ENCODE peak calls at places on chromosomes 5 and 9, in five cellular contexts. K, M, L, U and C are unnamed samples.

GRCh38 chr9:6646028-6646636 is 603 bp upstream of the GLDC start:
- DNase-seq in K (no peak), L (no peak), U (no peak), M (peak), C (no peak)

GRCh38 chr5:180116441-180117377 is 45.1 kb upstream of the RNF130 start:
- DNase-seq in L (no peak), M (peak), U (no peak), K (no peak), C (no peak)

GRCh38 chr9:93183663-93184438 is at the start of gene WNK2:
- DNase-seq in M (peak), U (no peak), K (no peak), L (peak), C (peak)

GRCh38 chr5:173326501-173326960 is 1.7 kb downstream of the STC2 start:
- DNase-seq in L (no peak), M (peak), U (no peak), K (peak), C (no peak)

GRCh38 chr9:338602-339001 is 123.9 kb downstream of the DOCK8 start:
- DNase-seq in M (no peak), K (no peak), L (no peak), U (no peak), C (no peak)

GRCh38 chr9:100426532-100427365 is at the start of gene MSANTD3:
- DNase-seq in L (peak), M (peak), K (peak), U (peak), C (peak)

GRCh38 chr5:23994581-23995370 is 487.4 kb downstream of the PRDM9 start:
- DNase-seq in M (no peak), L (no peak), K (no peak), U (no peak), C (no peak)

GRCh38 chr5:151742870-151743294 is 15.5 kb downstream of the ATOX1 start:
- DNase-seq in U (no peak), M (peak), L (peak), K (peak), C (no peak)

GRCh38 chr5:36168737-36169136 is 16.8 kb downstream of the SKP2 start:
- DNase-seq in M (no peak), L (no peak), U (no peak), K (no peak), C (no peak)

GRCh38 chr5:6900828-6901227 is 187.6 kb downstream of the TENT4A start:
- DNase-seq in M (no peak), K (no peak), L (no peak), U (no peak), C (no peak)

GRCh38 chr5:60507687-60508086 is 192.3 kb downstream of the DEPDC1B start:
- DNase-seq in K (peak), U (no peak), M (no peak), L (no peak), C (no peak)

GRCh38 chr5:44914221-44914620 is 105.5 kb downstream of the MRPS30 start:
- DNase-seq in K (no peak), L (no peak), U (no peak), M (no peak), C (no peak)

DNA sequence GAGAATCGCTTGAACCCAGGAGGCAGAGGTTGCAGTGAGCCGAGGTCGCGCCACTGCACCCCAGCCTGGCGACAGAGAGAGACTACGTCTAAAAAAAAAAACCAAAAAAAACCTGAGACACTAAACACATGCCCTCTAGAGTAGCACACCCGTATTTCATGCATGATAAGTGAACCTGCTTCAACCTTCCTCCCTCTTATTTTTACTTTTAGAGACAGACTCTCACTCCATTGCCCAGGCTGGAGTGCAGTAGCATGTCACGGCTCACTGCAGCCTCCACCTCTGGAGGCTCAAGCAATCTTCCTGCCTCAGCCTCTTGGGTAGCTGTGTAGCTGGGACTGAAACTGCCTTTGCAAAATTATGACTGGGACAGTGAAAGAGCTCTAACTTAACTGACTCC is 17.6 kb upstream of the NANS start:
- DNase-seq in K (no peak), M (peak), U (no peak), L (no peak), C (no peak)
- TF ChIP-seq CTCF in K (no peak), M (no peak), U (no peak), L (no peak), C (no peak)

GRCh38 chr5:43195670-43196265 is 3.7 kb downstream of the NIM1K start:
- DNase-seq in M (no peak), U (no peak), K (no peak), L (no peak), C (no peak)

GRCh38 chr5:43202380-43202779 is 10.4 kb downstream of the NIM1K start:
- DNase-seq in K (no peak), L (no peak), U (no peak), M (no peak), C (no peak)

GRCh38 chr5:43193171-43193951 is 1.3 kb downstream of the NIM1K start:
- DNase-seq in K (peak), M (no peak), L (peak), U (no peak), C (no peak)

GRCh38 chr5:43193952-43194321 is 1.9 kb downstream of the NIM1K start:
- DNase-seq in M (no peak), L (no peak), K (no peak), U (no peak), C (no peak)

GRCh38 chr5:43197535-43197934 is 5.5 kb downstream of the NIM1K start:
- DNase-seq in K (no peak), M (no peak), L (no peak), U (no peak), C (no peak)
- TF ChIP-seq CTCF in K (no peak), M (no peak), L (no peak), U (no peak), C (no peak)

DNA sequence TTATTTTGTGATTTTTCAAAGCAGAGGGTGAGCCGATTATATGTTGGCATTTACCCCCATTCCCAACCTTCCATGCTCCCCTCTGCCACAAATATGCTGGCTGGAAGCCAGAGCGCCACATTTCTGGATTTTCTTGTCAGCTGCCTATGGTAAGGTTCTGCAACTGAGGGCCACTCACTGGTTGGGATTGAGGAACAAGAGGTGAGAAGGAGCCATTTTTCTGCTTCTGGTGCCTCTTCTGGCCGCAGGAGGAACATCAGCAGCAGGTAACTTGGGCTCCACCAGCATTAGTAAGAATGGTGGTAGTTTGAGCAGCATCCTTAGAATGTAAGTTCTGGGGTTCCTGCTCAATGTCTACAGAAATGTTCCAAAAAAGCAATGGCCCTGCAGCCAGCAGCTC is 159.5 kb upstream of the MAST4 start:
- DNase-seq in K (no peak), L (peak), U (no peak), M (peak), C (no peak)
- TF ChIP-seq CTCF in K (peak), L (peak), U (no peak), M (peak), C (no peak)

DNA sequence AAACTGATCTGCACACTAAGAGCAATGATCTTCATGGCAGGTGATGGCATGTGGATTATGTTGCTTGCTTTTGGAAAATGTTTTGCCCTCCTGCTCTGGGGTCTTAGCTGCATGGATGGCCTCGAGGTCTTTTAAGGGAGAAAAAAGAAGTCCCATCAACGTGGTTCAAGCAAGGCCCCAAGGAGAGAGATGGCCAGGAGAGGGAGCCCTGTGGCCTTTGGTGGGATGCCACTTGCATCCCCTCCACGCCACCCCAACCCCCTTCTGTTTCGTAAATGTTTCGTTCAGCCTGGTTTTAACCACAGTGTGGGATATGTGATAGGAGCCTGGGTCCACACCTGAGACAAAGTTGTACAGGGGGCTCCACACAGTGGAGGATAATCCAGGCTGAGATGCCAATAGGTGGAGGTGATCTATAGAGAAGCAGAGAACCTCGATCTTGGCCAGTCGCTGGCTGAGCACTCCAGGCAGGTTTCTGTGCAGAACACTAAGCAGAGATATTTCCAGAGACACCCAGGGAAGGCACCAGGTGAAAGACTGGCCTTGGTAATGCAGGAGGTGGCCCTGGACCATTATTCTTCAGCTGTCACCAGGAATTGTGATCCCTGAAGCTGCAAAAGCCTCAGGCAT is 25.8 kb upstream of the FRRS1L start:
- DNase-seq in U (no peak), L (peak), M (peak), K (peak), C (no peak)
- TF ChIP-seq CTCF in U (peak), L (peak), M (peak), K (peak), C (no peak)

GRCh38 chr9:131645078-131645776 is 94.6 kb downstream of the RAPGEF1 start:
- DNase-seq in M (no peak), K (no peak), U (no peak), L (no peak), C (peak)

GRCh38 chr9:131640438-131641181 is 95.3 kb downstream of the PRRT1B start:
- DNase-seq in L (no peak), K (peak), M (no peak), U (no peak), C (no peak)

GRCh38 chr9:131639771-131640437 is 94.6 kb downstream of the PRRT1B start:
- DNase-seq in U (no peak), M (no peak), K (no peak), L (no peak), C (no peak)

GRCh38 chr9:131642496-131643083 is 97.3 kb downstream of the PRRT1B start:
- DNase-seq in M (no peak), K (no peak), L (no peak), U (no peak), C (no peak)

GRCh38 chr9:131641618-131642495 is 96.5 kb downstream of the PRRT1B start:
- DNase-seq in M (no peak), L (no peak), U (no peak), K (peak), C (no peak)
- TF ChIP-seq CTCF in M (peak), L (no peak), U (peak), K (peak), C (no peak)

GRCh38 chr5:79536193-79536906 is 22.4 kb upstream of the HOMER1 start:
- DNase-seq in L (no peak), M (no peak), U (no peak), K (no peak), C (no peak)

GRCh38 chr5:79540939-79541338 is 27.0 kb upstream of the HOMER1 start:
- DNase-seq in K (no peak), M (no peak), L (no peak), U (no peak), C (no peak)

DNA sequence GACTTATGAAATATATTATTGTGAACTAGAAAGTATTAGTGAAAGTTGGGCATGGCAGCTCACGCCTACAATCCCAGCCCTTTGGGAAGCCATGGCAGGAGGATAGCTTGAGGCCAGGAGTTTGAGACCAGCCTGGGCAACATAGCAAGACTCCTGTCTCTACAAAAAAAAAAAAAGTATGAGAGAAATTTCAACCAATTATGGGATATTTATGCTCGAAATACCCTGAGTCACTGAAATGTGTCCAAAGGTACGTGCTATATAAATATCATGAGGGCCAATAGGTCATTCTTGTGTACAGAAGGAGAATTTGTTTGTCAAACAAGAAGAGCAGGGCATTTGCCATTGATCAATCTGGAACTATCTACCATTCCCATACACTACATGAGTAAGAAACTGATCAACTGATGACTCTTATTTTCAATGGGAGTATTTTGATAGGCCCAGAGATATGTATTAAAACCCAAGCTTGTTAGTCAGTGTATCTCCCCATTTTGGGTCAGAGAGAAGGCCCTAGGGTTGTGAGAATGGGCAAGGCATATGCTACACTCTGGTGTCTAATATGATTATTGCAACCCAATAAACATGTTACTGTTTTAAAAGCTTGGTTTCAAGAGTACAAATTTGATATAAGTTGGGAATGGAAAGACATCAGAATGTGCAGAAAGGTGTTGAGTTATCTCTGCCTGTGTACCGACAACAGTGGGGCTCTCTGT is 21.7 kb upstream of the HOMER1 start:
- DNase-seq in K (peak), U (no peak), L (no peak), M (no peak), C (no peak)
- TF ChIP-seq CTCF in K (peak), U (no peak), L (no peak), M (no peak), C (no peak)